ENCODE peak calls at places on chromosomes 2 and 18, in nine cellular contexts. O is esophagus squamous epithelium, I is heart left ventricle, X is tibial nerve, D is H1, Z is HepG2, V is cardiac muscle cell, J is Peyer's patch, G is left ventricle myocardium inferior. A is an unnamed sample. For H3K9me3, the result is how much of the 10 kb centered on the place peaks cover.

GRCh38 chr2:24050041-24050655 is 607 bp downstream of the FKBP1B start:
- DNase-seq in O (no peak), I (peak), X (no peak), D (peak), Z (peak), V (peak), J (peak), G (peak), A (peak)

GRCh38 chr18:28062446-28062845 is 114.5 kb downstream of the CDH2 start:
- DNase-seq in O (no peak), I (no peak), X (no peak), D (no peak), Z (no peak), V (no peak), J (no peak), G (no peak), A (no peak)

GRCh38 chr2:12299431-12299830 is 417.3 kb upstream of the TRIB2 start:
- DNase-seq in O (no peak), I (no peak), X (no peak), D (no peak), Z (no peak), V (no peak), J (no peak), G (no peak), A (no peak)

GRCh38 chr2:68745006-68745405 is 10.4 kb downstream of the ARHGAP25 start:
- DNase-seq in O (no peak), I (no peak), X (no peak), D (peak), Z (no peak), V (no peak), J (no peak), G (no peak), A (peak)

GRCh38 chr2:231926761-231927565 is 767 bp upstream of the NPPC start:
- DNase-seq in O (no peak), I (no peak), X (no peak), D (peak), Z (no peak), V (peak), J (peak), G (no peak), A (peak)

GRCh38 chr2:11998626-11999378 is 252.4 kb downstream of the LPIN1 start:
- DNase-seq in O (no peak), I (no peak), X (no peak), D (no peak), Z (no peak), V (no peak), J (no peak), G (no peak), A (no peak)

GRCh38 chr18:46155652-46156051 is 51.5 kb downstream of the HAUS1 start:
- DNase-seq in O (no peak), I (no peak), X (no peak), D (no peak), Z (no peak), V (no peak), J (no peak), G (no peak), A (peak)

GRCh38 chr2:30666307-30666874 is 140.9 kb downstream of the CAPN13 start:
- DNase-seq in O (no peak), I (no peak), X (no peak), D (no peak), Z (peak), V (no peak), J (no peak), G (no peak), A (no peak)

GRCh38 chr2:124796647-124797437 is 771.8 kb downstream of the CNTNAP5 start:
- DNase-seq in O (no peak), I (no peak), X (no peak), D (no peak), Z (no peak), V (no peak), J (no peak), G (no peak), A (no peak)

GRCh38 chr2:160278101-160278888 is 78.2 kb upstream of the ITGB6 start:
- DNase-seq in O (no peak), I (no peak), X (no peak), D (no peak), Z (no peak), V (no peak), J (no peak), G (no peak), A (no peak)

GRCh38 chr2:168730391-168730790 is 72.0 kb upstream of the NOSTRIN start:
- DNase-seq in O (no peak), I (no peak), X (no peak), D (no peak), Z (no peak), V (no peak), J (no peak), G (no peak), A (no peak)

GRCh38 chr2:201798252-201798918 is 8.0 kb upstream of the CDK15 start:
- DNase-seq in O (no peak), I (no peak), X (no peak), D (no peak), Z (no peak), V (no peak), J (no peak), G (no peak), A (no peak)

GRCh38 chr18:59662008-59662701 is 35.1 kb downstream of the CCBE1 start:
- DNase-seq in O (no peak), I (no peak), X (no peak), D (no peak), Z (no peak), V (peak), J (no peak), G (no peak), A (no peak)

GRCh38 chr2:184644685-184645084 is 46.4 kb downstream of the ZNF804A start:
- DNase-seq in O (no peak), I (no peak), X (no peak), D (no peak), Z (no peak), V (no peak), J (no peak), G (no peak), A (no peak)

GRCh38 chr18:48228301-48228715 is 180.9 kb downstream of the ZBTB7C start:
- DNase-seq in O (no peak), I (peak), X (peak), D (no peak), Z (no peak), V (no peak), J (no peak), G (peak), A (no peak)

GRCh38 chr18:79884296-79884962 is 67.0 kb downstream of the SLC66A2 start:
- DNase-seq in O (no peak), I (no peak), X (no peak), D (no peak), Z (no peak), V (no peak), J (no peak), G (no peak), A (peak)

GRCh38 chr2:32745191-32745590 is 117.3 kb downstream of the TTC27 start:
- DNase-seq in O (no peak), I (no peak), X (no peak), D (no peak), Z (no peak), V (no peak), J (no peak), G (no peak), A (no peak)

GRCh38 chr18:21053127-21053526 is 58.5 kb downstream of the ROCK1 start:
- DNase-seq in O (no peak), I (no peak), X (no peak), D (no peak), Z (peak), V (no peak), J (no peak), G (no peak), A (no peak)

GRCh38 chr2:210169871-210170441 is 1.3 kb downstream of the KANSL1L start:
- DNase-seq in O (no peak), I (no peak), X (no peak), D (no peak), Z (peak), V (peak), J (no peak), G (no peak), A (no peak)

GRCh38 chr2:239588451-239589269 is 187.8 kb upstream of the HDAC4 start:
- DNase-seq in O (no peak), I (peak), X (no peak), D (no peak), Z (no peak), V (no peak), J (peak), G (peak), A (no peak)

GRCh38 chr2:151916632-151917031 is 88.4 kb upstream of the ARL5A start:
- DNase-seq in O (no peak), I (no peak), X (no peak), D (no peak), Z (no peak), V (no peak), J (no peak), G (no peak), A (no peak)

GRCh38 chr2:109369671-109370191 is 240.7 kb downstream of the SH3RF3 start:
- DNase-seq in O (no peak), I (no peak), X (no peak), D (peak), Z (no peak), V (no peak), J (peak), G (no peak), A (no peak)

GRCh38 chr2:20576598-20577115 is 74.2 kb downstream of the HS1BP3 start:
- DNase-seq in O (no peak), I (no peak), X (no peak), D (no peak), Z (no peak), V (no peak), J (no peak), G (no peak), A (no peak)

GRCh38 chr2:130756721-130757195 is 1.4 kb downstream of the AMER3 start:
- DNase-seq in O (no peak), I (no peak), X (no peak), D (no peak), Z (no peak), V (no peak), J (no peak), G (no peak), A (no peak)

GRCh38 chr2:63665806-63666205 is 77.0 kb downstream of the MDH1 start:
- DNase-seq in O (no peak), I (no peak), X (no peak), D (no peak), Z (no peak), V (no peak), J (no peak), G (no peak), A (no peak)

GRCh38 chr18:73614812-73615211 is 532.8 kb downstream of the FBXO15 start:
- DNase-seq in O (no peak), I (no peak), X (no peak), D (no peak), Z (no peak), V (no peak), J (no peak), G (no peak), A (no peak)

GRCh38 chr18:45164551-45164950 is 450.7 kb upstream of the SLC14A2 start:
- DNase-seq in O (no peak), I (no peak), X (no peak), D (no peak), Z (no peak), V (no peak), J (no peak), G (no peak), A (no peak)

GRCh38 chr2:148770047-148770446 is 105.0 kb upstream of the KIF5C start:
- DNase-seq in O (no peak), I (no peak), X (no peak), D (no peak), Z (no peak), V (no peak), J (no peak), G (no peak), A (no peak)

GRCh38 chr18:59123588-59124369 is 15.9 kb upstream of the SEC11C start:
- DNase-seq in O (no peak), I (no peak), X (no peak), D (no peak), Z (no peak), V (no peak), J (no peak), G (no peak), A (no peak)

GRCh38 chr18:79650959-79651358 is 28.6 kb upstream of the CTDP1 start:
- DNase-seq in O (no peak), I (no peak), X (no peak), D (no peak), Z (no peak), V (no peak), J (no peak), G (no peak), A (no peak)

GRCh38 chr2:178279636-178280035 is 85.3 kb downstream of the OSBPL6 start:
- DNase-seq in O (no peak), I (no peak), X (no peak), D (no peak), Z (no peak), V (no peak), J (peak), G (no peak), A (no peak)

GRCh38 chr2:70907130-70907756 is 28.5 kb upstream of the ATP6V1B1 start:
- DNase-seq in O (no peak), I (no peak), X (no peak), D (peak), Z (no peak), V (peak), J (no peak), G (no peak), A (no peak)

GRCh38 chr18:80104364-80104779 is 4.7 kb upstream of the ADNP2 start:
- DNase-seq in O (no peak), I (no peak), X (no peak), D (peak), Z (peak), V (no peak), J (no peak), G (no peak), A (no peak)

GRCh38 chr2:43192939-43193651 is 33.3 kb downstream of the ZFP36L2 start:
- DNase-seq in O (no peak), I (no peak), X (no peak), D (no peak), Z (peak), V (no peak), J (peak), G (no peak), A (no peak)

GRCh38 chr18:10424576-10425314 is 29.7 kb upstream of the APCDD1 start:
- DNase-seq in O (no peak), I (no peak), X (peak), D (no peak), Z (no peak), V (no peak), J (no peak), G (peak), A (no peak)

GRCh38 chr2:237791977-237792727 is 6.4 kb upstream of the RBM44 start:
- DNase-seq in O (no peak), I (no peak), X (no peak), D (peak), Z (peak), V (no peak), J (no peak), G (no peak), A (no peak)

DNA sequence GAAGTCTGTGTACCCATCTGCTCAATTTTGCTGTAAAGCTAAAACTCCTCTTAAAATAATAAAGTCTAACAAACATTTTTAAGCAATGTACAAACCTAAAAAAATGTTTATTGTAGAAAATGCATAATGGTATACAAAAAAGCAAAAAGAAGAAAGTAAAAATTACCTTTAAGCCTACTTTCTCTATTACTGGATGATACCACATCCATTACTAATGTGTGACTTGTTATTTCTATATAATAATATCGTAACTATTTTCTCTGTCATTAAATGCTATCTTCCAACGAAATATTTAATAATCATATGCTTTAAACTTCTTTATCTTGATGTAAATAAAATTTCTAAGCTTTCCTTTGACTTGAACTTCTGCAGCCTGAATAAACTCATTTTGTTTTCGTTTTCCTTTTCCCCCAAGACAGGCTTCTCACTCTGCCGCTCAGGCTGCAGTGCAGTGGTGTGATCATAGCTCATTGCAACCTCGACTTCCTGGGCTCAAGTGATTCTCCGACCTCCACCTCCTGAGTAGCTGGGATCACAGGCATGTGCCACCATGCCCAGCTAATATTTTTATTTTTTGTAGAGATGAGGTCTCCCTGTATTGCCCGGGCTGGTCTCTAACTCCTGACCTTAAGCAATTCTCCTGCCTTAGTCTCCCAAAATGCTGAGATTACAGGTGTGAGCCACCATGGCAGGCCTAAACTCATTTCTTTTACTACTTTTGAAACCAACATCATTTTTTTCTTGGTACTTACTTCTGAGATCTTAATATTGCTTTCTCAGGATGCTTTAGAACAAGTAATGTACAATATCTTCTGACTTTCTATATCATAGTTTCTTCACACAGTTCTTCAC is 18.1 kb upstream of the DNAH7 start:
- DNase-seq in O (no peak), I (no peak), X (no peak), D (no peak), Z (no peak), V (no peak), J (no peak), G (no peak), A (no peak)
- H3K27ac ChIP-seq in O (no peak), I (no peak), X (no peak), D (no peak), Z (no peak), V (no peak), J (no peak), G (no peak), A (no peak)

DNA sequence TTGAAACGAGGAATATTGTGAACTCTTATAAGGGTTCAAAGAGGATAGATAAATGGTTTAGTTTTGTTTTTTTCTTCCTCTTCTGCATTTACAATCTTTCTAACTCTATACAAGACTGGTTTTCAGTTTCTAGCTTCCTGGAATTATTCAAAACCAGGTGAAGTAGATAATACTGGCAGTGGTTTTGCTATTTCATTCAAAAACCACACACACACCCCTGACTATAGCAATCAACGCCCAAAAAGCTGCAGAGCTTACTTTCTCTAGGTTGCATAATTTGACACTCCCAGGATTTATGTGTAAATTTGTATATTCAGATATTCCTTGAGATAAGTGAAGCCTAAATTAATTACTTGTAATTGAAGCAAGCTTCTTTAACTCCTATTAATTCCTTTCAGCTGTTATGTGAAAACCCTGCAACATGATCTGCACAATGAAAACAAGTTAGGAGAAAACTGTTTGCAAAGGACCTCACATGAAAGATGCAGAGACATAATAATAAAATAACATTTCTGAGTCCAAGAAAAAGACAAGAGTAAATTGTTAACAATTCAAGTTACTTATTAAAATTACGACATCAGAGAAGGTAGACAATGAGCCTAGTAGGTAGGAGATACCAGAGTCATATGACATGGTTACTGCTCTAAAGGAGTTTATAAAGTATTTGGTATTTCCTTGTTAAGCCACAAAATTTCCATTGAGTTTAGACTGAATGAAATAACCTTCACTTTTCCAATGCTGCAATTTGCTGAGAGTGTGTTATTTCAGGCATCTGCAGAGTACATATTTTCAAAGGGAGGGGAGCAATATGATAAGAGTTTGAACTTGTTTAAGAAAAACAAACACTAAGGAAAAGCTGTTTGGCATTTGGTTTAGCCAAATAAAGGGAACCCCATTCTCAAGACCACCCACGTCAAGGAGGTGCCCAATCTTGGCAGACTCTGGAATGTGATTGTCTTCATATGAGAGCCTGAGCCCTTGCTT is 1.6 kb upstream of the NFE2L2 start:
- DNase-seq in O (no peak), I (no peak), X (no peak), D (no peak), Z (peak), V (no peak), J (no peak), G (no peak), A (no peak)
- H3K4me3 ChIP-seq in O (peak), I (no peak), X (peak), D (peak), Z (peak), V (peak), J (peak), G (peak), A (peak)

GRCh38 chr2:78913284-78913683 is 112.2 kb upstream of the REG3G start:
- DNase-seq in O (no peak), I (no peak), X (no peak), D (no peak), Z (no peak), V (no peak), J (no peak), G (no peak), A (no peak)
- H3K9me3 ChIP-seq in O (under half), I (under half), X (under half), D (under half), Z (under half), V (under half), J (under half), G (under half), A (under half)

DNA sequence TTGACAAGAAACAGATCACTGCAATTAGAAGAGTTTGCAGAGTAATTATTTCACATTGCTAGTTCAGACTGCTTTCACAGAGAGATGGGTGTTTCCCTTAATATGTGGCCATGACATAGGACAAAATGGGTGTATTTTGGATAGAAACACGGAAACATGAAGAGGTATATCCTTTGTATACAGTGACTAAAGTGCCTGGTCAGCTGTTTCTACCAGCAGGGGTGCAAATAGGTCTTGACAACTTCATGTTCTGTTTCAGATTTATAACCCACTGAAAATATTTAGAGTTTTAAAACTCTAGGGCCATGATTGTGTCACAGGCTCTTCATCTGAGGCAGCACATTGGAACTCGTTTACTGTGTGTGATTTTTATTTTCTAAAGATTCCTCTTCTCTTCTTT is 357.1 kb upstream of the TNP1 start:
- DNase-seq in O (no peak), I (no peak), X (no peak), D (no peak), Z (no peak), V (no peak), J (no peak), G (no peak), A (no peak)
- H3K27ac ChIP-seq in O (no peak), I (no peak), X (no peak), D (no peak), Z (no peak), V (no peak), J (no peak), G (no peak), A (no peak)